ENCODE peak calls at places on chromosomes 16 and 17, in six cellular contexts. One of them, this sample, is unnamed.
A peak's percentile ranks its signal among the peaks of the same experiment; 100 is the strongest.

GRCh38 chr16:30958164-30959083 is 870 bp downstream of the SETD1A start:
- DNase-seq in AG04449: no peak
- DNase-seq in astrocyte: no peak
- DNase-seq in H9: peak; percentile 68
- DNase-seq in uterus: peak; percentile 65
- DNase-seq in MM.1S: peak; percentile 41
- DNase-seq in this sample: peak; percentile 47

GRCh38 chr16:85752511-85753420 is 1.9 kb upstream of the C16orf74 start:
- DNase-seq in MM.1S: no peak
- DNase-seq in AG04449: no peak
- DNase-seq in H9: peak; percentile 77
- DNase-seq in uterus: peak; percentile 57
- DNase-seq in astrocyte: no peak
- DNase-seq in this sample: no peak

GRCh38 chr17:5700791-5701190 is 116.5 kb upstream of the NLRP1 start:
- DNase-seq in MM.1S: no peak
- DNase-seq in AG04449: no peak
- DNase-seq in astrocyte: no peak
- DNase-seq in uterus: no peak
- DNase-seq in H9: no peak
- DNase-seq in this sample: no peak

GRCh38 chr17:28985950-28986713 is 19.7 kb downstream of the SEZ6 start:
- DNase-seq in astrocyte: no peak
- DNase-seq in H9: peak; percentile 88
- DNase-seq in AG04449: no peak
- DNase-seq in MM.1S: no peak
- DNase-seq in uterus: no peak
- DNase-seq in this sample: no peak

GRCh38 chr16:77062878-77063566 is 128.0 kb upstream of the MON1B start:
- DNase-seq in AG04449: no peak
- DNase-seq in uterus: no peak
- DNase-seq in astrocyte: no peak
- DNase-seq in H9: no peak
- DNase-seq in MM.1S: no peak
- DNase-seq in this sample: no peak

GRCh38 chr17:79971651-79972050 is 64.0 kb downstream of the TBC1D16 start:
- DNase-seq in H9: peak; percentile 22
- DNase-seq in astrocyte: no peak
- DNase-seq in MM.1S: no peak
- DNase-seq in uterus: peak; percentile 1
- DNase-seq in AG04449: no peak
- DNase-seq in this sample: no peak

GRCh38 chr17:2982854-2983636 is 80.4 kb downstream of the OR1D5 start:
- DNase-seq in H9: peak; percentile 20
- DNase-seq in uterus: peak; percentile 88
- DNase-seq in AG04449: no peak
- DNase-seq in MM.1S: no peak
- DNase-seq in astrocyte: peak; percentile 61
- DNase-seq in this sample: peak; percentile 77

GRCh38 chr17:72101526-72101925 is 19.3 kb upstream of the SOX9 start:
- DNase-seq in MM.1S: no peak
- DNase-seq in uterus: no peak
- DNase-seq in AG04449: no peak
- DNase-seq in H9: no peak
- DNase-seq in astrocyte: no peak
- DNase-seq in this sample: no peak

GRCh38 chr16:11670171-11671131 is 2.2 kb downstream of the SNN start:
- DNase-seq in AG04449: no peak
- DNase-seq in uterus: no peak
- DNase-seq in H9: no peak
- DNase-seq in astrocyte: no peak
- DNase-seq in MM.1S: no peak
- DNase-seq in this sample: no peak

GRCh38 chr16:67170168-67170947 is at the start of gene NOL3:
- DNase-seq in MM.1S: peak; percentile 81
- DNase-seq in AG04449: no peak
- DNase-seq in H9: peak; percentile 93
- DNase-seq in astrocyte: peak; percentile 66
- DNase-seq in uterus: peak; percentile 80
- DNase-seq in this sample: peak; percentile 62
- TF ChIP-seq CTCF in MM.1S: no peak
- TF ChIP-seq CTCF in AG04449: peak; percentile 48
- TF ChIP-seq CTCF in H9: no peak
- TF ChIP-seq CTCF in astrocyte: no peak
- TF ChIP-seq CTCF in uterus: no peak
- TF ChIP-seq CTCF in this sample: no peak

GRCh38 chr16:105521-105920 is 27.5 kb downstream of the MPG start:
- DNase-seq in astrocyte: no peak
- DNase-seq in uterus: no peak
- DNase-seq in MM.1S: no peak
- DNase-seq in AG04449: no peak
- DNase-seq in H9: no peak
- DNase-seq in this sample: no peak
- TF ChIP-seq CTCF in astrocyte: no peak
- TF ChIP-seq CTCF in uterus: no peak
- TF ChIP-seq CTCF in MM.1S: no peak
- TF ChIP-seq CTCF in AG04449: no peak
- TF ChIP-seq CTCF in H9: peak; percentile 22
- TF ChIP-seq CTCF in this sample: no peak

DNA sequence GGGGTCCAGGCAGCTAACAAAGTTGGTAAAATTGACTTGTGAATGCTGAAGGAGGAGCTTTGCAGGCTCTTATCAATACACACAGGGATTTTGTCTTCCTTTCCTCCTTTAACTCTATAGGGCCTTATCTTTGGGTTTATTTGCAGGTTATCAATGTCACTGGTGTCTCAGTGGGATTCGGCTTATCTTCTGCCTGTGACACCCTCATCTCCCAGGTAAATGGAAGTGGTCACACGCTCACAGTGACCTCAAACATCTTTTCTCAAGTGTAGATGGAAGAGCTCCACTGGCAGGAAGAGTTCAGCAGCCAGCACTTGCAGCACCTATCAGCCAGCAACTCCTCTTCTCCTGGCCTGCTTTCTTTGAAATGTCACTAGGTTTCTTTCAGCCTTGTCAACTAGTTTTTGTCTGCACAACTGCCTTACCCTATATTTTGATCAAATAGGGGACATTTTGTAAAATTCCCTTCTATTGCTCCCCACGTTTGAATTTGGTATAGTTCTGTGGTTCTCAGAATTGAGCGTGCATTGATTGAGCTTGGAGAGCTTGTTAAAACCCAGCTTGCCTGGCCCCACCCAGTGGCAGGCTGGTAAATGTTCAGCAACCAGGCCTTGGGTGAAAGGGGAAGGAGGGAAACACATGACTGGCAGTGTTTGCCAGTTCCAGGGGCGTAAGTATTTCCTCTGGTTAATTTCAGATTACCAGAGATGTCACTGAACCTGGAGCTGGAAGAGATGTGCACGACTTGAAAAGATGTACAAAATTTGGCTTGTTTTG is 12.8 kb downstream of the SLC47A1 start:
- DNase-seq in AG04449: no peak
- DNase-seq in H9: no peak
- DNase-seq in astrocyte: no peak
- DNase-seq in uterus: no peak
- DNase-seq in MM.1S: peak; percentile 37
- DNase-seq in this sample: no peak
- TF ChIP-seq CTCF in AG04449: no peak
- TF ChIP-seq CTCF in H9: peak; percentile 38
- TF ChIP-seq CTCF in astrocyte: no peak
- TF ChIP-seq CTCF in uterus: no peak
- TF ChIP-seq CTCF in MM.1S: peak; percentile 46
- TF ChIP-seq CTCF in this sample: no peak

GRCh38 chr17:409848-410673 is 57.5 kb upstream of the RPH3AL start:
- DNase-seq in uterus: peak; percentile 100
- DNase-seq in AG04449: peak; percentile 77
- DNase-seq in MM.1S: peak; percentile 100
- DNase-seq in astrocyte: peak; percentile 84
- DNase-seq in H9: peak; percentile 100
- DNase-seq in this sample: peak; percentile 97

GRCh38 chr17:411416-412120 is 59.0 kb upstream of the RPH3AL start:
- DNase-seq in H9: no peak
- DNase-seq in MM.1S: no peak
- DNase-seq in astrocyte: no peak
- DNase-seq in AG04449: no peak
- DNase-seq in uterus: no peak
- DNase-seq in this sample: no peak

GRCh38 chr17:409308-409847 is 56.8 kb upstream of the RPH3AL start:
- DNase-seq in uterus: no peak
- DNase-seq in astrocyte: no peak
- DNase-seq in H9: no peak
- DNase-seq in AG04449: no peak
- DNase-seq in MM.1S: no peak
- DNase-seq in this sample: no peak

GRCh38 chr17:412211-413015 is 59.8 kb upstream of the RPH3AL start:
- DNase-seq in H9: no peak
- DNase-seq in MM.1S: peak; percentile 52
- DNase-seq in AG04449: no peak
- DNase-seq in astrocyte: peak; percentile 31
- DNase-seq in uterus: peak; percentile 49
- DNase-seq in this sample: peak; percentile 60

DNA sequence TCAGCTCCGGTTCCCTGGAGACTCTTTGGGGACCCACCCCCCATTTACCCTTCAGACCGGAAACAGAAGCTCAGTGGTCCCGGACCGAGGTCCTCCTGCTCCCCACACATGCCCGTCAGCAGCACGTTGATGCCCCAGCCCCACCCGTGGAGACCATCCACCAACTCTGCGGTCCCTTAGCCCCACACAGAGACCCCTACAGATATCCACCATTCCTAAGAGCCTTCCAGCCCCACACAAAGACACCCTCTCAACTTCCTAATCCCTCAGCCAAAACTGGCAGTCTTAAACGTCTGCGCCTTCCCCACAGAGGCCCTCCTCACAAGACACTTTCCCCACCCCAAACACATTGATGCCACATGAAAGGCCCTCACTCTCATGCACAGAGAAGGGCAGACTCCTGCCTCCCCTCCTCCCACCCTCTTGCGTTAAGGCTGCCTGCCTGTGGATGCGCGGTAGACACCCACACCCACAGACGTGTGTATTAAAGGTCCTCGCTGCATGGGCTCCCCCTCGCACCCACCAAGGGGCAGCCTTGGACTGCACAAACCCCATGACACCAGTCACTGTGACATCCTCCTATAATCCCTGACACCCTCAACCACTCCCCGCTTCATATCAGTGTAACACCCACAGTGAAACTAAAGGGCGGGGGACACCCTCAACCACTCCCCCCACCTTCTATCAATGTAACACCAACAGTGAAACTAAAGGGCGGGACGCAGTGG is 58.2 kb upstream of the RPH3AL start:
- DNase-seq in MM.1S: no peak
- DNase-seq in uterus: peak; percentile 20
- DNase-seq in H9: peak; percentile 61
- DNase-seq in AG04449: no peak
- DNase-seq in astrocyte: peak; percentile 21
- DNase-seq in this sample: peak; percentile 13
- TF ChIP-seq CTCF in MM.1S: no peak
- TF ChIP-seq CTCF in uterus: no peak
- TF ChIP-seq CTCF in H9: peak; percentile 29
- TF ChIP-seq CTCF in AG04449: peak; percentile 5
- TF ChIP-seq CTCF in astrocyte: no peak
- TF ChIP-seq CTCF in this sample: peak; percentile 29

DNA sequence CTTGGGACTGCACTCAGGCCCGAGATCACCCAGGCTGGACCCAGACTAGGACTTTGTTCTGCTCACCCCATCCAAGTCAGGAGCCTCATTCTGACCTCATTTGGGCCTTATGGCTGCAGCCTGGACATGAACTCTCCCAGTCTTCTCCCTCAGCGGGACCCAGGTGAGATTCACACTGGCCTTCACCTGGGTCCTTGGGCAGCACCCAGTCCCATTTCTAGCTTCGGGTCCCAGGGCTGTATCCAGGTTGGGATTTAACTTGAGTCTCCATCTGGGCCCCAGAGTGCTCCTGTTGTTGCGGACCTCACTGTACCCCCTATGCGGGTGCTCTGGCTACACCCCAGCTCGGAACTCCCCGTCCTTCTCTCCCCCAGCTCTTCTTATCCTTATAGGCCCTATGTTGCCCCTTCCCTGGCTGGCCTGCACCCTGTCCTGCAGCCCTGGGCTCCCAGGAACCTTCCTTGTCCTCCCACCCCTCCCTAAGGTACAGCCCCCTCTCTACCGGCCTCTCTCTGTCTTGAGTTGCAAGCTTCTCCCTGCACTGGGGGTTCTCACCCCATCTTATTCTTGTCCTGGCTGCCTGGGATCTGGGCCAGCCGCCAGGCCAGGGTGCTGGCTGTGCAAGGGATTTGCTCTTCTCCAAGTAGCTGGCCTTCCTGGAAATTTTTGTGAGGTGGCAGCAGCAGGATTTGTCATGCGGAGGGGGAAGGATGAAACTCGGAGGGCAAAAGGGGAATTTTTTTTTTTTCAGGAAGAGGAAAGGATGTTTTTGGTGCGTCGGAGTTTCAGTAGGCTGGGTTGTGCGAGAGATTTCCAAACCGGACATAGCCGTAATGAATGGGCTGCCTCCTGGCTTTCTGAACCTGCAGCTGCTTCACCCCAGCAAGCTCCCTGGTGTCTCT is 904 bp downstream of the MAP2K3 start:
- DNase-seq in H9: no peak
- DNase-seq in AG04449: no peak
- DNase-seq in uterus: peak; percentile 47
- DNase-seq in MM.1S: no peak
- DNase-seq in astrocyte: peak; percentile 30
- DNase-seq in this sample: peak; percentile 55
- TF ChIP-seq CTCF in H9: no peak
- TF ChIP-seq CTCF in AG04449: no peak
- TF ChIP-seq CTCF in uterus: no peak
- TF ChIP-seq CTCF in MM.1S: no peak
- TF ChIP-seq CTCF in astrocyte: no peak
- TF ChIP-seq CTCF in this sample: no peak